ENCODE peak calls at places on chromosomes 11 and 22, in six cellular contexts. O, G, Y, S, Z and J are unnamed samples.

GRCh38 chr11:31812392-31813241 is 1.5 kb upstream of the PAX6 start:
- DNase-seq in S (no peak), O (no peak), G (no peak), Z (no peak), Y (peak; percentile 94), J (no peak)

GRCh38 chr22:49535527-49536125 is 292.0 kb downstream of the BRD1 start:
- DNase-seq in Z (no peak), O (peak; percentile 50), G (no peak), Y (no peak), S (no peak), J (no peak)

GRCh38 chr11:75867778-75868374 is 52.9 kb downstream of the UVRAG start:
- DNase-seq in Y (peak; percentile 69), G (no peak), S (no peak), O (no peak), Z (peak; percentile 77), J (no peak)

GRCh38 chr11:61489833-61490585 is 18.5 kb upstream of the LRRC10B start:
- DNase-seq in G (no peak), O (no peak), S (no peak), Y (peak; percentile 70), Z (peak; percentile 74), J (no peak)

GRCh38 chr11:57647960-57648776 is 1.5 kb downstream of the YPEL4 start:
- DNase-seq in Y (no peak), G (no peak), O (no peak), Z (no peak), S (no peak), J (no peak)

GRCh38 chr11:111213256-111213655 is 32.3 kb upstream of the POU2AF2 start:
- DNase-seq in Z (no peak), Y (no peak), S (no peak), G (no peak), O (no peak), J (no peak)

GRCh38 chr22:50671641-50672040 is 982 bp upstream of the SHANK3 start:
- DNase-seq in O (no peak), S (no peak), G (no peak), Y (no peak), Z (no peak), J (no peak)

GRCh38 chr11:103111400-103111799 is 2.2 kb downstream of the DYNC2H1 start:
- DNase-seq in S (no peak), Y (no peak), O (no peak), G (no peak), Z (no peak), J (no peak)

GRCh38 chr11:74418509-74418895 is 20.3 kb upstream of the PGM2L1 start:
- DNase-seq in Z (peak; percentile 65), Y (no peak), S (no peak), O (no peak), G (no peak), J (no peak)

GRCh38 chr22:19879248-19879575 is 24.5 kb upstream of the GNB1L start:
- DNase-seq in S (no peak), Z (no peak), O (peak; percentile 50), Y (no peak), G (no peak), J (no peak)

GRCh38 chr11:128884703-128885338 is 6.3 kb upstream of the KCNJ5 start:
- DNase-seq in G (no peak), Z (peak; percentile 80), S (no peak), O (peak; percentile 72), Y (peak; percentile 73), J (no peak)

GRCh38 chr11:117587416-117587815 is 209.6 kb downstream of the DSCAML1 start:
- DNase-seq in S (no peak), Z (no peak), Y (no peak), G (no peak), O (peak; percentile 43), J (no peak)

GRCh38 chr11:132456735-132457328 is 1075.5 kb downstream of the OPCML start:
- DNase-seq in O (no peak), S (no peak), G (no peak), Z (no peak), Y (peak; percentile 50), J (no peak)

GRCh38 chr11:133928628-133929059 is 28.1 kb downstream of the IGSF9B start:
- DNase-seq in O (no peak), Y (no peak), S (no peak), Z (peak; percentile 9), G (no peak), J (no peak)

GRCh38 chr11:117676501-117676900 is 120.5 kb downstream of the DSCAML1 start:
- DNase-seq in Z (no peak), S (no peak), Y (no peak), O (no peak), G (no peak), J (no peak)

GRCh38 chr22:49551897-49552659 is 275.6 kb downstream of the BRD1 start:
- DNase-seq in S (no peak), Y (no peak), G (no peak), O (peak; percentile 24), Z (no peak), J (no peak)

GRCh38 chr11:77038825-77039326 is 4.7 kb downstream of the B3GNT6 start:
- DNase-seq in Y (no peak), O (no peak), G (no peak), Z (no peak), S (no peak), J (no peak)

GRCh38 chr11:97943493-97943892 is 1077.3 kb upstream of the CNTN5 start:
- DNase-seq in S (no peak), Y (no peak), G (no peak), O (no peak), Z (peak; percentile 5), J (no peak)
- TF ChIP-seq CTCF in S (no peak), Y (peak; percentile 17), G (no peak), O (no peak), Z (no peak), J (no peak)

GRCh38 chr11:64127267-64128072 is 38.4 kb downstream of the MACROD1 start:
- DNase-seq in O (no peak), Z (no peak), Y (no peak), S (no peak), G (no peak), J (no peak)
- TF ChIP-seq CTCF in O (no peak), Z (no peak), Y (peak; percentile 6), S (peak; percentile 11), G (no peak), J (no peak)

GRCh38 chr11:67355794-67356550 is 2.6 kb upstream of the POLD4 start:
- DNase-seq in Y (peak; percentile 32), O (no peak), Z (no peak), G (no peak), S (no peak), J (no peak)

GRCh38 chr11:67352546-67353316 is 615 bp downstream of the POLD4 start:
- DNase-seq in Z (no peak), Y (no peak), O (peak; percentile 77), S (no peak), G (no peak), J (no peak)

GRCh38 chr11:67355023-67355793 is 1.9 kb upstream of the POLD4 start:
- DNase-seq in Z (no peak), Y (no peak), G (no peak), O (peak; percentile 72), S (no peak), J (no peak)

GRCh38 chr11:67353317-67354313 is at the start of gene POLD4:
- DNase-seq in Z (peak; percentile 96), O (peak; percentile 99), Y (peak; percentile 98), S (peak; percentile 79), G (peak; percentile 99), J (peak; percentile 88)

DNA sequence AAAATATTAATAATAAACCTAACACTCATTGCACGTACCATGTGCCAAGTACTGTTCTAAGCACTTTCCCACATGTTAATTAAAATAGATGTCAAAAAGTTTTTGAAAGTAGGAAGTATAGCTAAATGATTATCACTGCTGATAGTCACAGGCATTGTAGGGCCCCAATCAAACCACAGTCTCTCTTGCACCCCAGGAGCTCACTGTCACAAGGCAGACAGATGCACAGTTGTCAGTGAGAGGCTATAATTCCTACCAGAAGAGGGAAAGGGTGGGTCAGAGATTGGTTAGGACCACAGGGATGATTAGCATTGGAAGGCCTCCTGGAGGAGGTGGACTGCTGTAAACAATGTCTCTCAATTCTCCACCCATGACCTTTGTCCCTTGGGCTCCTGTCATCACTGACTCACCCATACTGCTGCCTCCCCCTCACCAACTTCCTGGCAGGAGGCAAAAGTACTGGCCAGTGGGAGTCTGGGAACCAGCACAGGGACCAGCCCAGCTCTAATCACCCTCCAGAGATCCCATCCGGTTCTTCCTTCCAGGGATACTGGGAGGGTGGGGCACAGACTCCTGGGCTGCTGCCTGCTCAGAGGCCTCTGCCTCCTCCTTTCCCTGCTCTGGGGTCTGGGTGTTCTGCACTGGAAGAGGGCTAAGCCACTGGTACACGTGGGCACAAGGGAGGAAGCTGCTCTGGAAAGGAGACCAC is 1.1 kb upstream of the POLD4 start:
- DNase-seq in Y (peak; percentile 29), S (no peak), Z (peak; percentile 95), G (peak; percentile 78), O (peak; percentile 81), J (peak; percentile 79)
- TF ChIP-seq CTCF in Y (no peak), S (no peak), Z (peak; percentile 35), G (no peak), O (no peak), J (peak; percentile 28)

GRCh38 chr22:45082795-45083194 is 73.0 kb upstream of the PHF21B start:
- DNase-seq in S (no peak), Z (peak; percentile 5), O (no peak), Y (peak; percentile 52), G (no peak), J (no peak)
- TF ChIP-seq CTCF in S (peak; percentile 76), Z (peak; percentile 27), O (no peak), Y (peak; percentile 48), G (no peak), J (no peak)

GRCh38 chr11:2928605-2929510 is at the start of gene PHLDA2:
- DNase-seq in O (peak; percentile 71), S (no peak), G (peak; percentile 61), Z (peak; percentile 76), Y (peak; percentile 64), J (peak; percentile 39)
- TF ChIP-seq CTCF in O (no peak), S (no peak), G (no peak), Z (no peak), Y (no peak), J (no peak)

GRCh38 chr11:83193315-83194283 is at the start of gene ANKRD42:
- DNase-seq in G (peak; percentile 91), S (peak; percentile 66), Y (peak; percentile 97), O (peak; percentile 97), Z (peak; percentile 94), J (peak; percentile 86)
- TF ChIP-seq CTCF in G (no peak), S (no peak), Y (no peak), O (peak; percentile 25), Z (no peak), J (no peak)